ENCODE peak calls at places on chromosomes 2 and 18, in nine cellular contexts. P is neural crest cell, J is choroid plexus epithelial cell, G is PC-3, D is fibroblast of lung, L is sigmoid colon, H is endodermal cell, I is foreskin keratinocyte, M is retinal pigment epithelial cell. U is an unnamed sample.
A peak's percentile ranks its signal among the peaks of the same experiment; 100 is the strongest.

GRCh38 chr18:22167471-22168151 is 1.8 kb upstream of the GATA6 start:
- DNase-seq in G (no peak), H (peak; percentile 84), P (peak; percentile 22), M (no peak), J (no peak), L (no peak), D (peak; percentile 51), I (peak; percentile 52), U (peak; percentile 66)

GRCh38 chr2:11329759-11330158 is 14.7 kb downstream of the ROCK2 start:
- DNase-seq in P (no peak), L (no peak), J (peak; percentile 42), I (peak; percentile 41), M (no peak), H (no peak), G (peak; percentile 55), D (peak; percentile 29), U (peak; percentile 39)

GRCh38 chr2:217220228-217221013 is 360.6 kb upstream of the TNP1 start:
- DNase-seq in P (no peak), M (no peak), G (no peak), D (peak; percentile 33), J (peak; percentile 80), I (no peak), L (no peak), H (no peak), U (peak; percentile 77)

GRCh38 chr2:75199428-75200011 is at the start of gene TACR1:
- DNase-seq in G (peak; percentile 53), J (peak; percentile 64), L (peak; percentile 88), H (peak; percentile 81), I (peak; percentile 50), D (peak; percentile 70), P (peak; percentile 59), M (no peak), U (peak; percentile 80)

GRCh38 chr18:30625961-30626360 is 416.6 kb downstream of the DSC3 start:
- DNase-seq in D (no peak), G (no peak), M (no peak), P (no peak), I (peak; percentile 29), L (no peak), H (no peak), J (no peak), U (no peak)

GRCh38 chr18:56873441-56874140 is 222.4 kb downstream of the WDR7 start:
- DNase-seq in I (no peak), G (no peak), D (peak; percentile 6), L (no peak), J (peak; percentile 50), M (no peak), P (peak; percentile 18), H (peak; percentile 72), U (peak; percentile 55)

GRCh38 chr2:230161180-230161579 is 58.6 kb downstream of the SP110 start:
- DNase-seq in G (peak; percentile 35), I (peak; percentile 69), H (no peak), M (no peak), J (peak; percentile 70), L (no peak), P (no peak), D (no peak), U (peak; percentile 58)

GRCh38 chr2:218734190-218734975 is 23.7 kb downstream of the TTLL4 start:
- DNase-seq in H (no peak), I (no peak), J (no peak), D (no peak), M (peak; percentile 78), G (peak; percentile 22), L (no peak), P (no peak), U (no peak)

GRCh38 chr18:79971986-79972385 is 7.5 kb downstream of the HSBP1L1 start:
- DNase-seq in D (no peak), P (no peak), L (no peak), M (no peak), H (no peak), J (no peak), I (no peak), G (no peak), U (no peak)

GRCh38 chr18:67104700-67105284 is 411.7 kb downstream of the DSEL start:
- DNase-seq in L (no peak), J (peak; percentile 92), I (peak; percentile 60), P (peak; percentile 60), G (peak; percentile 80), H (peak; percentile 89), D (peak; percentile 66), M (no peak), U (peak; percentile 82)

GRCh38 chr18:80227472-80227871 is 19.8 kb downstream of the PARD6G start:
- DNase-seq in G (no peak), I (no peak), L (no peak), M (no peak), D (no peak), J (no peak), H (no peak), P (no peak), U (no peak)

GRCh38 chr2:235979753-235980459 is 188.3 kb downstream of the GBX2 start:
- DNase-seq in G (no peak), H (no peak), L (no peak), M (no peak), P (no peak), I (no peak), D (no peak), J (no peak), U (no peak)

GRCh38 chr18:76721207-76721996 is 101.0 kb upstream of the ZNF236 start:
- DNase-seq in G (no peak), H (no peak), M (no peak), D (no peak), I (no peak), J (no peak), L (no peak), P (no peak), U (no peak)

GRCh38 chr18:78659057-78659456 is 320.6 kb upstream of the SALL3 start:
- DNase-seq in H (no peak), I (no peak), P (no peak), J (no peak), M (no peak), G (no peak), D (no peak), L (no peak), U (no peak)

GRCh38 chr2:11027195-11027594 is 115.5 kb downstream of the KCNF1 start:
- DNase-seq in M (no peak), D (no peak), J (no peak), G (no peak), L (no peak), H (peak; percentile 32), P (no peak), I (no peak), U (no peak)

GRCh38 chr2:130972410-130972809 is 120.8 kb downstream of the FAM168B start:
- DNase-seq in L (no peak), D (peak; percentile 64), P (no peak), G (peak; percentile 57), J (peak; percentile 18), I (no peak), M (no peak), H (no peak), U (no peak)

GRCh38 chr2:1605659-1606400 is 138.5 kb downstream of the PXDN start:
- DNase-seq in H (peak; percentile 92), G (no peak), D (peak; percentile 82), J (peak; percentile 62), M (no peak), I (peak; percentile 49), P (no peak), L (peak; percentile 49), U (peak; percentile 63)

GRCh38 chr2:68190991-68191731 is 33.5 kb downstream of the PNO1 start:
- DNase-seq in J (peak; percentile 85), I (peak; percentile 86), L (no peak), G (peak; percentile 90), P (no peak), H (no peak), M (no peak), D (peak; percentile 75), U (peak; percentile 74)

GRCh38 chr2:68188831-68189230 is 31.1 kb downstream of the PNO1 start:
- DNase-seq in G (no peak), L (no peak), M (no peak), H (no peak), J (no peak), I (no peak), D (no peak), P (no peak), U (no peak)

GRCh38 chr2:68187329-68187728 is 29.6 kb downstream of the PNO1 start:
- DNase-seq in G (no peak), P (no peak), H (no peak), I (no peak), J (no peak), D (no peak), L (no peak), M (no peak), U (no peak)

GRCh38 chr2:68182902-68183301 is 25.2 kb downstream of the PNO1 start:
- DNase-seq in H (no peak), L (no peak), M (no peak), P (no peak), D (no peak), G (no peak), J (no peak), I (no peak), U (no peak)

GRCh38 chr2:68185541-68186164 is 28.0 kb downstream of the PNO1 start:
- DNase-seq in H (peak; percentile 88), J (peak; percentile 51), G (peak; percentile 57), D (peak; percentile 27), L (no peak), P (peak; percentile 56), M (no peak), I (no peak), U (peak; percentile 57)
- TF ChIP-seq CTCF in H (peak; percentile 94), J (peak; percentile 78), G (peak; percentile 88), D (peak; percentile 56), L (peak; percentile 26), P (peak; percentile 77), M (peak; percentile 74), I (peak; percentile 67), U (peak; percentile 65)

DNA sequence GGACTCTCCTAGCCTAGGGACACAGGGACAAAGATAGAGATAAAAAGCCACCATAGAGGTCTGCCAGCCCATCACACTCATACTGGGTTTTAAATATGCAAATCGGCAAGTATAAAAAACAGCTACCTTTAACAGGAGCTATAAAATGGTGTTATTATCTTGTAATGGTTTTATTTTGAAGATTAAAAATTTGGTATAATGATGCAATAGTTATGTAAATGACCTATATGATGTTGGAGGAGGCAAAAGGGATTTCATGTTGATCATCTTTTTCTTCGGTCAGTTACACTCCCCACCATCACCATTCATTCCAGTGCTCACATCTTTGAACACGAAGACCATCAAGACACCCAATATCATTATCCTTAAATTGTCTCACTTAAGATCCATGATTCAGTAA is 11.2 kb downstream of the ZNF521 start:
- DNase-seq in H (no peak), I (no peak), J (no peak), M (no peak), P (no peak), D (no peak), L (no peak), G (no peak), U (no peak)
- TF ChIP-seq CTCF in H (no peak), I (no peak), J (no peak), M (no peak), P (no peak), D (no peak), L (no peak), G (no peak), U (no peak)

GRCh38 chr2:156192468-156192867 is 140.1 kb downstream of the NR4A2 start:
- DNase-seq in J (peak; percentile 9), I (no peak), L (no peak), P (no peak), G (no peak), M (no peak), H (no peak), D (no peak), U (no peak)
- TF ChIP-seq CTCF in J (peak; percentile 20), I (peak; percentile 59), L (no peak), P (no peak), G (peak; percentile 35), M (peak; percentile 31), H (peak; percentile 44), D (peak; percentile 16), U (peak; percentile 25)

GRCh38 chr2:69011611-69012157 is 1.3 kb upstream of the ANTXR1 start:
- DNase-seq in H (peak; percentile 60), D (no peak), M (no peak), G (no peak), J (no peak), L (no peak), I (no peak), P (no peak), U (no peak)
- TF ChIP-seq CTCF in H (peak; percentile 50), D (no peak), M (no peak), G (peak; percentile 29), J (peak; percentile 7), L (no peak), I (no peak), P (no peak), U (no peak)